ENCODE peak calls at places on chromosomes 3 and 15, in ten cellular contexts. E is neural crest cell, F is fibroblast of mammary gland, V is tibial nerve, A is astrocyte of the spinal cord, U is glutamatergic neuron, B is cardiac muscle cell, M is retinal pigment epithelial cell, Y is gastrocnemius medialis, Q is foreskin fibroblast. T is an unnamed sample.

GRCh38 chr3:76107935-76108570 is 322.7 kb upstream of the ZNF717 start:
- DNase-seq in E (no peak), F (peak; percentile 54), V (no peak), A (peak; percentile 52), U (no peak), B (peak; percentile 21), M (no peak), Y (no peak), Q (peak; percentile 74), T (peak; percentile 28)

GRCh38 chr3:5540532-5540931 is 353.0 kb downstream of the EDEM1 start:
- DNase-seq in E (no peak), F (no peak), V (no peak), A (no peak), U (no peak), B (no peak), M (no peak), Y (no peak), Q (no peak), T (no peak)

GRCh38 chr3:184757010-184757651 is 45.3 kb upstream of the MAGEF1 start:
- DNase-seq in E (no peak), F (peak; percentile 95), V (peak; percentile 26), A (peak; percentile 66), U (no peak), B (peak; percentile 64), M (no peak), Y (peak; percentile 66), Q (peak; percentile 64), T (no peak)

GRCh38 chr15:66774001-66774814 is 72.2 kb downstream of the SMAD6 start:
- DNase-seq in E (peak; percentile 92), F (peak; percentile 67), V (peak; percentile 83), A (peak; percentile 67), U (peak; percentile 86), B (peak; percentile 81), M (no peak), Y (peak; percentile 74), Q (peak; percentile 94), T (peak; percentile 94)

GRCh38 chr3:4981688-4982494 is 2.7 kb downstream of the BHLHE40 start:
- DNase-seq in E (no peak), F (peak; percentile 88), V (no peak), A (peak; percentile 83), U (no peak), B (no peak), M (no peak), Y (peak; percentile 52), Q (peak; percentile 68), T (peak; percentile 33)

GRCh38 chr3:61687206-61687605 is 125.8 kb downstream of the PTPRG start:
- DNase-seq in E (no peak), F (no peak), V (no peak), A (no peak), U (no peak), B (no peak), M (no peak), Y (no peak), Q (no peak), T (no peak)

GRCh38 chr3:11254876-11255275 is 17.3 kb upstream of the ATG7 start:
- DNase-seq in E (no peak), F (no peak), V (no peak), A (no peak), U (no peak), B (no peak), M (no peak), Y (no peak), Q (no peak), T (no peak)

GRCh38 chr3:33971055-33971454 is 172.6 kb downstream of the PDCD6IP start:
- DNase-seq in E (no peak), F (no peak), V (no peak), A (no peak), U (no peak), B (no peak), M (no peak), Y (no peak), Q (no peak), T (no peak)

GRCh38 chr15:61682891-61683500 is 377.3 kb downstream of the VPS13C start:
- DNase-seq in E (no peak), F (no peak), V (no peak), A (no peak), U (no peak), B (no peak), M (no peak), Y (no peak), Q (no peak), T (no peak)

GRCh38 chr3:25493246-25493645 is 65.2 kb downstream of the RARB start:
- DNase-seq in E (no peak), F (no peak), V (no peak), A (peak; percentile 69), U (no peak), B (no peak), M (no peak), Y (no peak), Q (no peak), T (no peak)
- TF ChIP-seq CTCF in E (no peak), F (no peak), V (no peak), A (no peak), U (no peak), B (no peak), M (peak; percentile 32), Y (no peak), Q (no peak), T (no peak)

DNA sequence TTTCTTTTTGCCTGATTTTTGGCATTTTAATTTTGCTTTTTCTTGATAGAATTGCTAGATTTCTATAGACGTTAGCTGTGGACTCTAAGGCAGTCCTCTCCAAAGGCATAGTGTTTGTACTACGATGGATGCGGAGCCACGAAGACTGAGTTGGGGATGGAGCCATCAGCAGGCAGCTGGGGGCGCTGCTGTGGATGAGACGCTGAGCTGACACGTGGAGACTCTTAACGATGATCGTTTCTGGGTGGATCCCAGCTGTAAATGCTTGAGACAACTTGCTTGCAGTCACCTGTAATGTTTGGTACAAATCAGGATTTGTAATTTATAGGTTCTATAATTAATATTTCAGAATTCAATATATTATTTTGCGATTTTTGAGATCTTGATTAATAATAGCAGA is 13.3 kb upstream of the PPP1R2 start:
- DNase-seq in E (peak; percentile 12), F (peak; percentile 28), V (no peak), A (no peak), U (no peak), B (peak; percentile 47), M (no peak), Y (peak; percentile 48), Q (peak; percentile 28), T (peak; percentile 32)
- TF ChIP-seq CTCF in E (peak; percentile 27), F (peak; percentile 42), V (no peak), A (peak; percentile 40), U (no peak), B (peak; percentile 47), M (peak; percentile 30), Y (peak; percentile 30), Q (peak; percentile 14), T (no peak)

GRCh38 chr3:78992400-78992799 is 775.4 kb downstream of the ROBO1 start:
- DNase-seq in E (no peak), F (no peak), V (no peak), A (no peak), U (no peak), B (no peak), M (no peak), Y (no peak), Q (no peak), T (no peak)

GRCh38 chr3:78990164-78990563 is 777.6 kb downstream of the ROBO1 start:
- DNase-seq in E (no peak), F (no peak), V (no peak), A (no peak), U (no peak), B (no peak), M (no peak), Y (no peak), Q (no peak), T (no peak)

GRCh38 chr3:78991656-78992055 is 776.1 kb downstream of the ROBO1 start:
- DNase-seq in E (no peak), F (no peak), V (no peak), A (no peak), U (no peak), B (no peak), M (no peak), Y (no peak), Q (no peak), T (no peak)

GRCh38 chr3:78986702-78987101 is 781.1 kb downstream of the ROBO1 start:
- DNase-seq in E (no peak), F (no peak), V (no peak), A (no peak), U (no peak), B (no peak), M (no peak), Y (no peak), Q (no peak), T (no peak)

GRCh38 chr3:78988324-78988723 is 779.5 kb downstream of the ROBO1 start:
- DNase-seq in E (no peak), F (peak; percentile 54), V (no peak), A (peak; percentile 45), U (no peak), B (no peak), M (no peak), Y (no peak), Q (peak; percentile 64), T (no peak)
- TF ChIP-seq CTCF in E (peak; percentile 61), F (peak; percentile 49), V (no peak), A (peak; percentile 49), U (peak; percentile 13), B (peak; percentile 42), M (peak; percentile 57), Y (no peak), Q (peak; percentile 38), T (peak; percentile 29)

GRCh38 chr15:55795031-55795430 is 52.1 kb upstream of the PRTG start:
- DNase-seq in E (no peak), F (no peak), V (no peak), A (no peak), U (no peak), B (no peak), M (no peak), Y (no peak), Q (no peak), T (no peak)

GRCh38 chr15:55784284-55784683 is 41.3 kb upstream of the PRTG start:
- DNase-seq in E (no peak), F (no peak), V (no peak), A (no peak), U (no peak), B (peak; percentile 64), M (no peak), Y (no peak), Q (no peak), T (no peak)

GRCh38 chr15:55786341-55786740 is 43.4 kb upstream of the PRTG start:
- DNase-seq in E (no peak), F (no peak), V (no peak), A (no peak), U (no peak), B (no peak), M (no peak), Y (no peak), Q (no peak), T (no peak)

GRCh38 chr15:55791576-55792400 is 48.8 kb upstream of the PRTG start:
- DNase-seq in E (no peak), F (peak; percentile 72), V (no peak), A (peak; percentile 66), U (no peak), B (no peak), M (peak; percentile 75), Y (no peak), Q (peak; percentile 89), T (no peak)

DNA sequence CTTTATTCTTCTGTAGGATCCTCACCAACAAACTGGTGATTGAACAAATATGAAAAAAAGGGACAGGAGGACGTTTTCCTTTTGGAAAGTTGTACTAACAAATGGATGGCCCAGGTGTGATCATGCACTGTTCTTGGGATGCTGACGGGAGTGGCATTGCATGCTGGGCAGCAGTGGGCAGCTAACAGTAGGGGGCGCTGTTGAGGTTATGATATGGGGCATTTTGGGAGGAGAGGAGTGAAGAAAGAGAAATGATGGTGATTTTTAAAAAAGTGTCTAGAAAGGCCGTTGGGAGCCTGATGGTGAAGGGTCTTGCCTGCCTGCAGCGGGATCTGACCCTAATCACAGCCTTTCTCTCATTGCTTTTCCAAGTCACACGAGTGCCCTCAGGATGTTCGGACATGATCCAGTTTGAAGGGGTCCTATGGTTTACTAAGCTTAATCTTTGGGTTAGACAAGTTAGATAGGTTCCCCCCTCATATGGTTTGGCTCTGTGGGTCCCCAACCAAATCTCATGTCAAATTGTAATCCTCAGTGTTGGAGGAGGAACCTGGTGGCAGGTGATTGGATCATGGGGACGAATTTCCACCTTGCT is 46.2 kb upstream of the PRTG start:
- DNase-seq in E (no peak), F (peak; percentile 16), V (peak; percentile 16), A (no peak), U (peak; percentile 36), B (no peak), M (no peak), Y (no peak), Q (no peak), T (no peak)
- TF ChIP-seq CTCF in E (peak; percentile 57), F (peak; percentile 68), V (no peak), A (peak; percentile 60), U (peak; percentile 67), B (peak; percentile 60), M (peak; percentile 55), Y (peak; percentile 40), Q (peak; percentile 42), T (peak; percentile 61)

T was measured in endothelial cell.